ENCODE peak calls at places on chromosomes 11 and 22, in four cellular contexts. K is esophagus squamous epithelium, E is endothelial cell of umbilical vein, V is thyroid gland. O is an unnamed sample.
A peak's percentile ranks its signal among the peaks of the same experiment; 100 is the strongest.

GRCh38 chr22:31350410-31350863 is 4.3 kb upstream of the PATZ1 start:
- DNase-seq in K (no peak), E (no peak), V (peak; percentile 87), O (no peak)

GRCh38 chr22:46425011-46425410 is 89.5 kb downstream of the TRMU start:
- DNase-seq in K (no peak), E (no peak), V (no peak), O (no peak)

GRCh38 chr11:79182794-79183193 is 258.0 kb downstream of the TENM4 start:
- DNase-seq in K (no peak), E (no peak), V (no peak), O (no peak)

GRCh38 chr22:50531546-50532352 is 1.9 kb upstream of the TYMP start:
- DNase-seq in K (no peak), E (peak; percentile 42), V (peak; percentile 80), O (peak; percentile 55)

GRCh38 chr22:45336971-45337431 is 27.3 kb downstream of the FAM118A start:
- DNase-seq in K (no peak), E (peak; percentile 100), V (peak; percentile 47), O (peak; percentile 79)

GRCh38 chr22:37832022-37832857 is 9.1 kb downstream of the GALR3 start:
- DNase-seq in K (no peak), E (no peak), V (no peak), O (no peak)

GRCh38 chr11:64093233-64094039 is 57.7 kb downstream of the FLRT1 start:
- DNase-seq in K (no peak), E (no peak), V (peak; percentile 85), O (no peak)

GRCh38 chr11:45152740-45153595 is 6.5 kb downstream of the PRDM11 start:
- DNase-seq in K (no peak), E (no peak), V (no peak), O (no peak)

GRCh38 chr22:44996648-44997047 is 13.2 kb downstream of the PHF21B start:
- DNase-seq in K (no peak), E (no peak), V (no peak), O (no peak)

GRCh38 chr22:44005524-44005923 is 18.6 kb upstream of the PARVB start:
- DNase-seq in K (no peak), E (no peak), V (no peak), O (no peak)

GRCh38 chr11:109993786-109994185 is 99.4 kb upstream of the ZC3H12C start:
- DNase-seq in K (no peak), E (no peak), V (no peak), O (no peak)

GRCh38 chr22:50184004-50184461 is 1.7 kb upstream of the TRABD start:
- DNase-seq in K (no peak), E (no peak), V (peak; percentile 92), O (peak; percentile 88)

GRCh38 chr11:77051511-77051910 is 15.3 kb upstream of the CAPN5 start:
- DNase-seq in K (no peak), E (no peak), V (no peak), O (no peak)

GRCh38 chr11:12803086-12803826 is 129.0 kb downstream of the TEAD1 start:
- DNase-seq in K (no peak), E (peak; percentile 92), V (no peak), O (no peak)

GRCh38 chr22:48098243-48098935 is 1335.9 kb downstream of the TBC1D22A start:
- DNase-seq in K (no peak), E (no peak), V (no peak), O (no peak)

GRCh38 chr11:20672575-20672974 is 3.2 kb downstream of the NELL1 start:
- DNase-seq in K (no peak), E (peak; percentile 4), V (no peak), O (no peak)

GRCh38 chr11:101975734-101976133 is 59.4 kb upstream of the ANGPTL5 start:
- DNase-seq in K (no peak), E (no peak), V (no peak), O (no peak)

GRCh38 chr11:45804806-45805304 is at the start of gene SLC35C1:
- DNase-seq in K (peak; percentile 90), E (peak; percentile 89), V (peak; percentile 98), O (peak; percentile 96)

GRCh38 chr11:110738641-110739040 is 26.4 kb upstream of the ARHGAP20 start:
- DNase-seq in K (no peak), E (no peak), V (no peak), O (no peak)

GRCh38 chr11:61969838-61970452 is 2.5 kb upstream of the FTH1 start:
- DNase-seq in K (no peak), E (peak; percentile 86), V (no peak), O (no peak)

GRCh38 chr11:87870081-87870480 is 305.2 kb downstream of the RAB38 start:
- DNase-seq in K (no peak), E (no peak), V (no peak), O (no peak)

GRCh38 chr11:86760577-86760976 is 39.8 kb upstream of the PRSS23 start:
- DNase-seq in K (no peak), E (no peak), V (no peak), O (no peak)

GRCh38 chr11:100612766-100613165 is 74.3 kb upstream of the ARHGAP42 start:
- DNase-seq in K (no peak), E (no peak), V (no peak), O (no peak)

GRCh38 chr22:36287881-36288515 is 35.1 kb downstream of the APOL1 start:
- DNase-seq in K (no peak), E (no peak), V (no peak), O (peak; percentile 28)

GRCh38 chr11:123139206-123139605 is 55.8 kb downstream of the CLMP start:
- DNase-seq in K (no peak), E (no peak), V (no peak), O (no peak)

GRCh38 chr22:17918840-17919239 is 105.5 kb downstream of the MICAL3 start:
- DNase-seq in K (no peak), E (no peak), V (no peak), O (no peak)

GRCh38 chr11:112025682-112026081 is 474 bp downstream of the DLAT start:
- DNase-seq in K (no peak), E (peak; percentile 43), V (no peak), O (no peak)

GRCh38 chr11:69704508-69705245 is 855 bp upstream of the FGF19 start:
- DNase-seq in K (no peak), E (no peak), V (no peak), O (no peak)

GRCh38 chr11:28123151-28123571 is 15.0 kb downstream of the METTL15 start:
- DNase-seq in K (no peak), E (peak; percentile 53), V (no peak), O (no peak)

GRCh38 chr11:117819096-117820040 is 5.2 kb downstream of the FXYD2 start:
- DNase-seq in K (no peak), E (peak; percentile 80), V (peak; percentile 74), O (peak; percentile 63)

GRCh38 chr11:124837491-124837856 is 27.8 kb upstream of the ROBO3 start:
- DNase-seq in K (no peak), E (peak; percentile 87), V (peak; percentile 39), O (no peak)

DNA sequence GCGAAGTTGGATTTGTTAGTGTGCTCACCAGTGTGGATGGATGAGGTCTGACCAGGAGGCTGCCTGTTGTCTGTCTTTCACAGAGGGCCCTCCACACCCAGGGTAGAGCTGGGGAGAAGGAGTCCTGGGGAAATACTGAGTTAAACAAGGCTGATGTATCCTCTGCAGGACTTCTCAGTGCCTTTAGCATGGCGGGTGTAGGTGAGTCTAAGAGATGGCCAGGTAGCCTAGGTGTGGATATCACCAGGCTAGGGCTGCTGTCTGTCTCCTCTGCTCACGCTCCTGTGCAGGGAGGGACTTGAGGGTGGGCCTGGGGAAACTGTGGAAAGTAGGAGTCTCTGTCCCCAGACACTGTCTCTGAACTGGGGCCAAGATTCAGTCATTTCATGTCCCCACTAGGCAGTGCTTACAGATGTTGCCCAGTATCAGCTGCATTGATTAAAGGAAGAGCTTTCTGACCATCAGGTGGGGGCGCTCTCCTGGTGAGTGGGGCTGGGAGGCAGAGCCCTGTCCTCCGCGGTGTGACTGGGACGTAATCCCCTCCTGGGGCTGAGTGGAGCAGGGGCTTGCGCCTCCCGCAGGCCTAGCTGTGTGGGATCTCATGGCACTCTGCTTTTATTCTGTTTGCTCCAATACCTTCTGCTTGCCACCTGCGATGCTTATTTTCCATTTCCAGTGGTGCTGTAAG is 35.5 kb upstream of the CCDC188 start:
- DNase-seq in K (no peak), E (peak; percentile 10), V (no peak), O (no peak)
- TF ChIP-seq CTCF in K (no peak), E (peak; percentile 33), V (no peak), O (no peak)

GRCh38 chr11:6320411-6321207 is at the start of gene CAVIN3:
- DNase-seq in K (peak; percentile 27), E (peak; percentile 79), V (peak; percentile 43), O (peak; percentile 91)
- TF ChIP-seq POLR2A in K (no peak), E (peak; percentile 96), V (no peak), O (peak; percentile 29)

GRCh38 chr11:8767466-8768142 is 85.0 kb downstream of the RPL27A start:
- DNase-seq in K (no peak), E (no peak), V (no peak), O (no peak)

GRCh38 chr11:8766043-8766992 is 83.7 kb downstream of the RPL27A start:
- DNase-seq in K (no peak), E (no peak), V (peak; percentile 13), O (no peak)

GRCh38 chr11:8765294-8765693 is 82.7 kb downstream of the RPL27A start:
- DNase-seq in K (no peak), E (peak; percentile 19), V (no peak), O (no peak)

GRCh38 chr11:8766993-8767374 is 84.4 kb downstream of the RPL27A start:
- DNase-seq in K (no peak), E (no peak), V (no peak), O (no peak)

DNA sequence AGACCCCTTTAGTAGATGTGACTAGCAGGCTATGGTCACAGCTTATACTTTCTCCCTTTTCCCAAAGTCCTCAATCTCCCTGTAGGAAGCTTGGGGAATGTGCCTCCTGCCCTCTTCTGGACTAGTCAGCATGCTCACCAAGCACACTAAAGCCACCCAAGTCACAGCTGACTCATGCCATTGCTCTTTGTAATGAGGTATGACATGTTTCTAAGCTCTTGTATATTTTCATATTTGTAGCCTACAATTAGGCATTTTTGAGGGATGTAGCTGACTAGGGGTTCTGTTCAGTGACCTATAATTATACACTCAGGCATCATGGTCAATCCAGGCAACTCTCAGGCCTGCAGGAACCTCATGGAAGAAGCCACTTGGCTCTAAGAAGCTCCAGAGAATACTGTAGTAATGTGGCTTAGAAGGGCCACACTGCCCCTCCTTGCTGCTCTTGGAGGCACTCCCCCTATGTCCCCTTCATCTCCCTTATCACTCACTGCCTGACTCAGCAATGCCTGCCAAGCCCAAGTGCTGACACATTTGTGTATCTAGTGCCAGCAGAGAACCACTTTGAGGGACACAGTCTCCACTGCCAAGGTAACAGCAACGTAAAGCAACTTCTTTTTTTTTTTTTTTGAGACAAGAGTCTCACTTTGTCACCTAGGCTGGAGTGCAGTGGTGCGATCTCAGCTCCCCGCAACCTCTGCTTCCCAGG is 86.2 kb downstream of the RPL27A start:
- DNase-seq in K (no peak), E (no peak), V (peak; percentile 72), O (no peak)
- TF ChIP-seq CTCF in K (peak; percentile 16), E (peak; percentile 8), V (peak; percentile 27), O (no peak)

DNA sequence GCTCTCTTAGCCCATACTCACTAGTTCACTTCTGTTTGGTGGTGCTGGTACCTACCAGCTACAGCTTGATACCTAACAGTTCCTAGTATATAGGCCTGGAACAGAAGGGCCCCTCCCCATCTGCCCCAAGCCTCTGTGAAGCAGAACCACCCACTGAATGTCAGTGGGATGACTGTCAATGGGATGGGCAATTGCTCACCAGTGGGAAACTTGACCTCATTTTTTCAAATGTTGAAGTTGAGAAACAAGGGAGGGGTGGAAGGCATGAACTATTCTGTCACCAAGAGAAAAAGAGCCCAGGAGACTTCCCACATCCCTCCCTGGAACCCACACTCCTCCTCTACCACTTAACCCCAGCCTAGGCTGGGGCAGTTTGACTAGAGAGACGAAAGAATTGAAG is at the start of gene NLRP10:
- DNase-seq in K (no peak), E (no peak), V (no peak), O (no peak)
- TF ChIP-seq POLR2A in K (no peak), E (no peak), V (no peak), O (no peak)

O was measured in ovary.